ENCODE peak calls at places on chromosomes 1 and 21, in six cellular contexts. C is neural crest cell, V is Calu3, Q is NCI-H69, N is NCI-H1105 treated with DMSO at 0.1 percent for 48 hours, H is C1 segment of cervical spinal cord. X is an unnamed sample.

GRCh38 chr1:186443638-186444037 is 17.3 kb downstream of the PDC start:
- DNase-seq in C (no peak), V (no peak), Q (no peak), N (no peak), H (no peak), X (no peak)

GRCh38 chr1:46544561-46545240 is 6.7 kb downstream of the KNCN start:
- DNase-seq in C (no peak), V (no peak), Q (no peak), N (no peak), H (no peak), X (no peak)

GRCh38 chr1:54117815-54118563 is 34.8 kb downstream of the CDCP2 start:
- DNase-seq in C (no peak), V (peak), Q (no peak), N (no peak), H (peak), X (no peak)

GRCh38 chr1:170122366-170122765 is 23.4 kb upstream of the NTMT2 start:
- DNase-seq in C (no peak), V (no peak), Q (no peak), N (no peak), H (no peak), X (no peak)

GRCh38 chr1:17833661-17834501 is 78.7 kb downstream of the ACTL8 start:
- DNase-seq in C (no peak), V (no peak), Q (no peak), N (no peak), H (no peak), X (peak)

GRCh38 chr1:229942508-229942907 is 124.5 kb upstream of the GALNT2 start:
- DNase-seq in C (no peak), V (no peak), Q (peak), N (no peak), H (no peak), X (no peak)

GRCh38 chr1:235015291-235015990 is 113.2 kb downstream of the TOMM20 start:
- DNase-seq in C (no peak), V (no peak), Q (no peak), N (no peak), H (no peak), X (no peak)

GRCh38 chr1:110778821-110779220 is 94.1 kb upstream of the CD53 start:
- DNase-seq in C (no peak), V (no peak), Q (no peak), N (no peak), H (no peak), X (no peak)

GRCh38 chr1:40980453-40981121 is 1.1 kb downstream of the CTPS1 start:
- DNase-seq in C (peak), V (peak), Q (peak), N (peak), H (no peak), X (no peak)

GRCh38 chr1:52424238-52424637 is 19.8 kb downstream of the PRPF38A start:
- DNase-seq in C (no peak), V (no peak), Q (no peak), N (no peak), H (no peak), X (no peak)

GRCh38 chr1:214558002-214558770 is 6.8 kb upstream of the PTPN14 start:
- DNase-seq in C (no peak), V (no peak), Q (no peak), N (no peak), H (no peak), X (no peak)

GRCh38 chr1:240094043-240094722 is 2.5 kb downstream of the FMN2 start:
- DNase-seq in C (no peak), V (no peak), Q (peak), N (no peak), H (no peak), X (no peak)

GRCh38 chr1:236759252-236759859 is 35.7 kb upstream of the MTR start:
- DNase-seq in C (peak), V (peak), Q (peak), N (no peak), H (no peak), X (no peak)

GRCh38 chr1:113320972-113321680 is 69.2 kb upstream of the MAGI3 start:
- DNase-seq in C (no peak), V (no peak), Q (peak), N (no peak), H (no peak), X (no peak)

GRCh38 chr1:57424231-57425027 is 569 bp upstream of the DAB1 start:
- DNase-seq in C (peak), V (peak), Q (peak), N (peak), H (no peak), X (no peak)

GRCh38 chr1:90370696-90371095 is 346.4 kb downstream of the BARHL2 start:
- DNase-seq in C (no peak), V (no peak), Q (no peak), N (no peak), H (no peak), X (no peak)

GRCh38 chr21:45957986-45958610 is 23.5 kb upstream of the COL6A1 start:
- DNase-seq in C (no peak), V (no peak), Q (no peak), N (no peak), H (no peak), X (peak)

GRCh38 chr1:245648749-245649517 is 494.1 kb downstream of the KIF26B start:
- DNase-seq in C (no peak), V (no peak), Q (no peak), N (no peak), H (no peak), X (no peak)

GRCh38 chr1:240107058-240107684 is 15.5 kb downstream of the FMN2 start:
- DNase-seq in C (no peak), V (no peak), Q (peak), N (no peak), H (no peak), X (no peak)

GRCh38 chr1:56513095-56513494 is 66.3 kb downstream of the PLPP3 start:
- DNase-seq in C (no peak), V (no peak), Q (no peak), N (no peak), H (no peak), X (no peak)

GRCh38 chr1:219908170-219908569 is 20.2 kb downstream of the SLC30A10 start:
- DNase-seq in C (no peak), V (no peak), Q (no peak), N (no peak), H (no peak), X (no peak)

GRCh38 chr1:43527111-43527878 is 3.4 kb upstream of the PTPRF start:
- DNase-seq in C (no peak), V (no peak), Q (no peak), N (no peak), H (no peak), X (no peak)

GRCh38 chr1:226735576-226735975 is 3.5 kb downstream of the ITPKB start:
- DNase-seq in C (no peak), V (no peak), Q (no peak), N (no peak), H (no peak), X (no peak)

GRCh38 chr1:213369465-213369864 is 318.4 kb downstream of the RPS6KC1 start:
- DNase-seq in C (no peak), V (no peak), Q (peak), N (peak), H (no peak), X (no peak)

GRCh38 chr1:172717722-172718455 is 59.0 kb downstream of the FASLG start:
- DNase-seq in C (no peak), V (peak), Q (no peak), N (no peak), H (no peak), X (no peak)

GRCh38 chr1:161511018-161511755 is 5.9 kb downstream of the FCGR2A start:
- DNase-seq in C (no peak), V (no peak), Q (peak), N (peak), H (no peak), X (no peak)

GRCh38 chr1:113223546-113223945 is 150.5 kb downstream of the LRIG2 start:
- DNase-seq in C (no peak), V (no peak), Q (no peak), N (no peak), H (no peak), X (no peak)

GRCh38 chr1:32394141-32394889 is at the start of gene BSDC1:
- DNase-seq in C (peak), V (peak), Q (peak), N (peak), H (peak), X (peak)

GRCh38 chr1:169914534-169914933 is 20.8 kb upstream of the SCYL3 start:
- DNase-seq in C (no peak), V (no peak), Q (no peak), N (no peak), H (no peak), X (no peak)